ENCODE peak calls at places on chromosomes 16 and 17, in eight cellular contexts. W is stomach, E is heart right ventricle, X is osteocyte, R is GM12864, Y is PC-9, L is tibial nerve, G is GM12865. S is an unnamed sample.
A peak's percentile ranks its signal among the peaks of the same experiment; 100 is the strongest.

GRCh38 chr16:86751081-86752030 is 173.0 kb downstream of the FOXL1 start:
- DNase-seq in W (no peak), E (no peak), X (no peak), R (no peak), Y (no peak), L (no peak), G (no peak), S (no peak)

GRCh38 chr17:38532451-38532850 is 73.3 kb downstream of the SRCIN1 start:
- DNase-seq in W (no peak), E (no peak), X (no peak), R (no peak), Y (no peak), L (no peak), G (no peak), S (no peak)

GRCh38 chr16:2029350-2029749 is 2.6 kb downstream of the NHERF2 start:
- DNase-seq in W (no peak), E (peak; percentile 13), X (no peak), R (no peak), Y (no peak), L (no peak), G (no peak), S (no peak)

GRCh38 chr17:45372325-45372869 is 55.6 kb upstream of the MAP3K14 start:
- DNase-seq in W (no peak), E (no peak), X (no peak), R (no peak), Y (no peak), L (no peak), G (no peak), S (no peak)

GRCh38 chr17:58626905-58627304 is 64.9 kb downstream of the TEX14 start:
- DNase-seq in W (no peak), E (no peak), X (no peak), R (no peak), Y (no peak), L (no peak), G (no peak), S (no peak)

GRCh38 chr17:49482144-49482817 is 12.8 kb upstream of the NGFR start:
- DNase-seq in W (no peak), E (no peak), X (no peak), R (no peak), Y (no peak), L (no peak), G (no peak), S (no peak)

GRCh38 chr17:15945493-15946209 is 721 bp downstream of the ADORA2B start:
- DNase-seq in W (no peak), E (no peak), X (no peak), R (no peak), Y (no peak), L (no peak), G (no peak), S (no peak)

GRCh38 chr16:69274699-69275235 is 36.4 kb upstream of the VPS4A start:
- DNase-seq in W (no peak), E (no peak), X (no peak), R (no peak), Y (no peak), L (no peak), G (no peak), S (no peak)

GRCh38 chr16:23420011-23420410 is 33.0 kb downstream of the COG7 start:
- DNase-seq in W (no peak), E (no peak), X (no peak), R (no peak), Y (no peak), L (no peak), G (no peak), S (no peak)

GRCh38 chr16:3738128-3738527 is 20.8 kb upstream of the TRAP1 start:
- DNase-seq in W (no peak), E (no peak), X (no peak), R (no peak), Y (no peak), L (no peak), G (no peak), S (no peak)

GRCh38 chr17:67652433-67652832 is 65.3 kb upstream of the NOL11 start:
- DNase-seq in W (no peak), E (no peak), X (no peak), R (no peak), Y (no peak), L (no peak), G (no peak), S (no peak)

GRCh38 chr16:30923554-30924085 is at the start of gene FBXL19:
- DNase-seq in W (no peak), E (no peak), X (no peak), R (no peak), Y (no peak), L (no peak), G (no peak), S (no peak)

GRCh38 chr17:33373209-33373608 is 80.1 kb upstream of the ASIC2 start:
- DNase-seq in W (no peak), E (no peak), X (no peak), R (no peak), Y (no peak), L (no peak), G (no peak), S (no peak)

GRCh38 chr17:30275911-30276310 is 15.8 kb downstream of the BLMH start:
- DNase-seq in W (no peak), E (no peak), X (no peak), R (no peak), Y (no peak), L (no peak), G (peak; percentile 33), S (no peak)

DNA sequence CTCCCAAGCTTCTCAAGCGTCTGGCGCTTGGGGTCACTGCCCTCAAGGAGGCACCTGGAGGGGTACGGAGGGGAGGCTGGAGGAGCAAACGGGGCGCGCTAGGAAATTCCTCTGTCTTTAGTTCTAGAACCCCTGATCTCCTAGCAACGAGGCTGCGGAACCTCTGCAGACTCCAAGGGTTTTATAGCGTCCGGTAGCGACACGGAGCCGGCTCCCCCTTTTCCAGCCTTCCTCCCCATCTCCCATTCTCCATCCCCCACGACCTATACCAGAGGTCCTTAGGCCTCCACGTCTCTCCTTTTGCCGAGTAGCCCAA is 601 bp upstream of the CDIPT start:
- DNase-seq in W (no peak), E (no peak), X (no peak), R (no peak), Y (no peak), L (no peak), G (no peak), S (no peak)
- TF ChIP-seq CTCF in W (no peak), E (no peak), X (no peak), R (no peak), Y (no peak), L (no peak), G (no peak), S (no peak)

GRCh38 chr17:4554997-4555799 is at the start of gene MYBBP1A:
- DNase-seq in W (peak; percentile 98), E (peak; percentile 97), X (peak; percentile 99), R (peak; percentile 89), Y (peak; percentile 97), L (peak; percentile 96), G (peak; percentile 98), S (peak; percentile 94)
- TF ChIP-seq CTCF in W (no peak), E (peak; percentile 2), X (peak; percentile 52), R (peak; percentile 23), Y (peak; percentile 26), L (no peak), G (peak; percentile 12), S (peak; percentile 19)

GRCh38 chr17:81550830-81551457 is 1.2 kb downstream of the FAAP100 start:
- DNase-seq in W (no peak), E (no peak), X (no peak), R (no peak), Y (no peak), L (no peak), G (no peak), S (no peak)

GRCh38 chr17:81553616-81554181 is 1.5 kb upstream of the FAAP100 start:
- DNase-seq in W (no peak), E (no peak), X (peak; percentile 87), R (no peak), Y (no peak), L (peak; percentile 14), G (no peak), S (no peak)

GRCh38 chr17:81551458-81552243 is 502 bp downstream of the FAAP100 start:
- DNase-seq in W (no peak), E (no peak), X (peak; percentile 87), R (no peak), Y (peak; percentile 35), L (peak; percentile 13), G (peak; percentile 32), S (no peak)

GRCh38 chr17:81552244-81553017 is at the start of gene FAAP100:
- DNase-seq in W (peak; percentile 84), E (peak; percentile 74), X (peak; percentile 94), R (peak; percentile 39), Y (peak; percentile 90), L (peak; percentile 48), G (peak; percentile 90), S (peak; percentile 76)

DNA sequence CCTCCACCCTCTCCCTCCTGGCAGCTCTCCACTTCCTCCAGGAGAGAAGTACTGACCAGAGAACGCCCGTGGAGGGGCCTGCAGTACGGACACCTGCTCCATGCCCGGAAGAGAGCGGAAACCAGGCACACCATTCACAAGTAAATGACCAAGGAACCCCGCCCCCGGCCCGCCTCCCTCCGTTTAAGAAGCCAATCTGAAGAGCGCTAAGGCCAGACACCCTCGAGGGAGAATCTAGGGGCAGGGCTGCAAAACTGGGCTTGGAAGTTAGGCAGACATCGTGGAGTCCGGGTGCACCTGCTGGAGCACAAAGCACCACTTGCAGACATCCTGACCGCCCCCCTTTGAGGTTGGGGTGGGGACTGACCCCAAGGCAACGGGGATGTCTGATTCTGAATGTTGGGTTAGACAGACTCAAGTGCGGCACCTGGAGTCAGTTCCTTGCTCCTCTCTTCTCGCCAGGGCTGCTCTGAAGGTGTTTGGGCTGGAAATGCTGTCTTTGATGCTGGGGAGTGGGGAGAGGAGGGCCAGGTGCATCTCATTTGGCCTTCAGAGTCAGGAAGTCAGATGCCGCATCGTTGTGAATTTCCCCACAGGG is 964 bp upstream of the FAAP100 start:
- DNase-seq in W (peak; percentile 83), E (peak; percentile 73), X (peak; percentile 85), R (peak; percentile 73), Y (peak; percentile 85), L (peak; percentile 82), G (peak; percentile 91), S (peak; percentile 51)
- TF ChIP-seq CTCF in W (no peak), E (no peak), X (peak; percentile 27), R (peak; percentile 38), Y (no peak), L (no peak), G (peak; percentile 3), S (no peak)

GRCh38 chr17:81712468-81713003 is 452 bp downstream of the SLC25A10 start:
- DNase-seq in W (peak; percentile 37), E (no peak), X (no peak), R (no peak), Y (peak; percentile 64), L (no peak), G (no peak), S (no peak)
- TF ChIP-seq CTCF in W (no peak), E (no peak), X (no peak), R (no peak), Y (no peak), L (no peak), G (peak; percentile 14), S (no peak)

GRCh38 chr16:67326472-67327309 is at the start of the genes KCTD19 and LRRC36:
- DNase-seq in W (peak; percentile 78), E (peak; percentile 39), X (peak; percentile 85), R (no peak), Y (no peak), L (peak; percentile 21), G (peak; percentile 43), S (peak; percentile 74)
- TF ChIP-seq CTCF in W (peak; percentile 42), E (peak; percentile 50), X (peak; percentile 56), R (peak; percentile 54), Y (no peak), L (no peak), G (peak; percentile 47), S (no peak)